ENCODE peak calls at places on chromosomes 16 and 17, in six cellular contexts. One of them, this sample, is unnamed.

GRCh38 chr16:50479771-50480170 is 68.4 kb upstream of the NKD1 start:
- DNase-seq in stimulated activated CD8-positive, alpha-beta memory T cell treated with anti-CD3 and anti-CD28 coated beads, Interleukin-4, amount 100 ng/mL, for 24 hours: no peak
- DNase-seq in left cardiac atrium: no peak
- DNase-seq in T-helper 17 cell: no peak
- DNase-seq in neural crest cell: no peak
- DNase-seq in GOT3: no peak
- DNase-seq in this sample: no peak

GRCh38 chr17:47879028-47879585 is 16.9 kb upstream of the SP2 start:
- DNase-seq in stimulated activated CD8-positive, alpha-beta memory T cell treated with anti-CD3 and anti-CD28 coated beads, Interleukin-4, amount 100 ng/mL, for 24 hours: no peak
- DNase-seq in left cardiac atrium: no peak
- DNase-seq in T-helper 17 cell: no peak
- DNase-seq in neural crest cell: no peak
- DNase-seq in GOT3: no peak
- DNase-seq in this sample: peak

GRCh38 chr17:78993241-78993956 is 13.7 kb upstream of the LGALS3BP start:
- DNase-seq in stimulated activated CD8-positive, alpha-beta memory T cell treated with anti-CD3 and anti-CD28 coated beads, Interleukin-4, amount 100 ng/mL, for 24 hours: peak
- DNase-seq in left cardiac atrium: peak
- DNase-seq in T-helper 17 cell: peak
- DNase-seq in neural crest cell: peak
- DNase-seq in GOT3: no peak
- DNase-seq in this sample: peak

GRCh38 chr17:39809221-39809620 is 54.9 kb downstream of the IKZF3 start:
- DNase-seq in stimulated activated CD8-positive, alpha-beta memory T cell treated with anti-CD3 and anti-CD28 coated beads, Interleukin-4, amount 100 ng/mL, for 24 hours: no peak
- DNase-seq in left cardiac atrium: no peak
- DNase-seq in T-helper 17 cell: no peak
- DNase-seq in neural crest cell: no peak
- DNase-seq in GOT3: no peak
- DNase-seq in this sample: no peak

GRCh38 chr16:67198238-67198734 is 645 bp upstream of the ELMO3 start:
- DNase-seq in stimulated activated CD8-positive, alpha-beta memory T cell treated with anti-CD3 and anti-CD28 coated beads, Interleukin-4, amount 100 ng/mL, for 24 hours: no peak
- DNase-seq in left cardiac atrium: peak
- DNase-seq in T-helper 17 cell: no peak
- DNase-seq in neural crest cell: no peak
- DNase-seq in GOT3: no peak
- DNase-seq in this sample: peak

GRCh38 chr16:27969574-27969973 is 93.9 kb downstream of the GSG1L start:
- DNase-seq in stimulated activated CD8-positive, alpha-beta memory T cell treated with anti-CD3 and anti-CD28 coated beads, Interleukin-4, amount 100 ng/mL, for 24 hours: no peak
- DNase-seq in left cardiac atrium: no peak
- DNase-seq in T-helper 17 cell: no peak
- DNase-seq in neural crest cell: no peak
- DNase-seq in GOT3: no peak
- DNase-seq in this sample: no peak

GRCh38 chr17:43015579-43015978 is 6.6 kb downstream of the VAT1 start:
- DNase-seq in stimulated activated CD8-positive, alpha-beta memory T cell treated with anti-CD3 and anti-CD28 coated beads, Interleukin-4, amount 100 ng/mL, for 24 hours: no peak
- DNase-seq in left cardiac atrium: peak
- DNase-seq in T-helper 17 cell: no peak
- DNase-seq in neural crest cell: no peak
- DNase-seq in GOT3: no peak
- DNase-seq in this sample: no peak

GRCh38 chr17:47733414-47734288 is 615 bp downstream of the TBX21 start:
- DNase-seq in stimulated activated CD8-positive, alpha-beta memory T cell treated with anti-CD3 and anti-CD28 coated beads, Interleukin-4, amount 100 ng/mL, for 24 hours: no peak
- DNase-seq in left cardiac atrium: no peak
- DNase-seq in T-helper 17 cell: no peak
- DNase-seq in neural crest cell: no peak
- DNase-seq in GOT3: no peak
- DNase-seq in this sample: no peak

GRCh38 chr17:36849871-36850348 is 87.4 kb upstream of the LHX1 start:
- DNase-seq in stimulated activated CD8-positive, alpha-beta memory T cell treated with anti-CD3 and anti-CD28 coated beads, Interleukin-4, amount 100 ng/mL, for 24 hours: peak
- DNase-seq in left cardiac atrium: no peak
- DNase-seq in T-helper 17 cell: no peak
- DNase-seq in neural crest cell: no peak
- DNase-seq in GOT3: no peak
- DNase-seq in this sample: peak

GRCh38 chr17:51428668-51429486 is 168.5 kb downstream of the UTP18 start:
- DNase-seq in stimulated activated CD8-positive, alpha-beta memory T cell treated with anti-CD3 and anti-CD28 coated beads, Interleukin-4, amount 100 ng/mL, for 24 hours: no peak
- DNase-seq in left cardiac atrium: peak
- DNase-seq in T-helper 17 cell: no peak
- DNase-seq in neural crest cell: no peak
- DNase-seq in GOT3: no peak
- DNase-seq in this sample: no peak

GRCh38 chr17:34234616-34235015 is 20.5 kb upstream of the CCL2 start:
- DNase-seq in stimulated activated CD8-positive, alpha-beta memory T cell treated with anti-CD3 and anti-CD28 coated beads, Interleukin-4, amount 100 ng/mL, for 24 hours: no peak
- DNase-seq in left cardiac atrium: no peak
- DNase-seq in T-helper 17 cell: no peak
- DNase-seq in neural crest cell: no peak
- DNase-seq in GOT3: no peak
- DNase-seq in this sample: no peak

GRCh38 chr16:935684-936083 is 35.1 kb downstream of the LMF1 start:
- DNase-seq in stimulated activated CD8-positive, alpha-beta memory T cell treated with anti-CD3 and anti-CD28 coated beads, Interleukin-4, amount 100 ng/mL, for 24 hours: no peak
- DNase-seq in left cardiac atrium: no peak
- DNase-seq in T-helper 17 cell: no peak
- DNase-seq in neural crest cell: no peak
- DNase-seq in GOT3: no peak
- DNase-seq in this sample: no peak

GRCh38 chr17:34154916-34155730 is 100.0 kb upstream of the CCL2 start:
- DNase-seq in stimulated activated CD8-positive, alpha-beta memory T cell treated with anti-CD3 and anti-CD28 coated beads, Interleukin-4, amount 100 ng/mL, for 24 hours: no peak
- DNase-seq in left cardiac atrium: no peak
- DNase-seq in T-helper 17 cell: no peak
- DNase-seq in neural crest cell: no peak
- DNase-seq in GOT3: no peak
- DNase-seq in this sample: no peak

GRCh38 chr16:86809458-86809955 is 231.2 kb downstream of the FOXL1 start:
- DNase-seq in stimulated activated CD8-positive, alpha-beta memory T cell treated with anti-CD3 and anti-CD28 coated beads, Interleukin-4, amount 100 ng/mL, for 24 hours: no peak
- DNase-seq in left cardiac atrium: no peak
- DNase-seq in T-helper 17 cell: no peak
- DNase-seq in neural crest cell: no peak
- DNase-seq in GOT3: no peak
- DNase-seq in this sample: peak

GRCh38 chr17:58759522-58759921 is 3.9 kb downstream of the PPM1E start:
- DNase-seq in stimulated activated CD8-positive, alpha-beta memory T cell treated with anti-CD3 and anti-CD28 coated beads, Interleukin-4, amount 100 ng/mL, for 24 hours: no peak
- DNase-seq in left cardiac atrium: no peak
- DNase-seq in T-helper 17 cell: no peak
- DNase-seq in neural crest cell: no peak
- DNase-seq in GOT3: no peak
- DNase-seq in this sample: no peak

GRCh38 chr16:23506606-23506994 is 3.7 kb downstream of the GGA2 start:
- DNase-seq in stimulated activated CD8-positive, alpha-beta memory T cell treated with anti-CD3 and anti-CD28 coated beads, Interleukin-4, amount 100 ng/mL, for 24 hours: no peak
- DNase-seq in left cardiac atrium: no peak
- DNase-seq in T-helper 17 cell: no peak
- DNase-seq in neural crest cell: no peak
- DNase-seq in GOT3: no peak
- DNase-seq in this sample: no peak

GRCh38 chr16:626787-627457 is 3.9 kb upstream of the WFIKKN1 start:
- DNase-seq in stimulated activated CD8-positive, alpha-beta memory T cell treated with anti-CD3 and anti-CD28 coated beads, Interleukin-4, amount 100 ng/mL, for 24 hours: no peak
- DNase-seq in left cardiac atrium: peak
- DNase-seq in T-helper 17 cell: no peak
- DNase-seq in neural crest cell: no peak
- DNase-seq in GOT3: peak
- DNase-seq in this sample: peak

GRCh38 chr17:4195306-4195705 is 52.3 kb downstream of the CYB5D2 start:
- DNase-seq in stimulated activated CD8-positive, alpha-beta memory T cell treated with anti-CD3 and anti-CD28 coated beads, Interleukin-4, amount 100 ng/mL, for 24 hours: no peak
- DNase-seq in left cardiac atrium: no peak
- DNase-seq in T-helper 17 cell: no peak
- DNase-seq in neural crest cell: no peak
- DNase-seq in GOT3: no peak
- DNase-seq in this sample: no peak

GRCh38 chr17:71649986-71650385 is 470.8 kb upstream of the SOX9 start:
- DNase-seq in stimulated activated CD8-positive, alpha-beta memory T cell treated with anti-CD3 and anti-CD28 coated beads, Interleukin-4, amount 100 ng/mL, for 24 hours: no peak
- DNase-seq in left cardiac atrium: no peak
- DNase-seq in T-helper 17 cell: no peak
- DNase-seq in neural crest cell: no peak
- DNase-seq in GOT3: no peak
- DNase-seq in this sample: peak

GRCh38 chr16:4344659-4345438 is 6.3 kb downstream of the PAM16 start:
- DNase-seq in stimulated activated CD8-positive, alpha-beta memory T cell treated with anti-CD3 and anti-CD28 coated beads, Interleukin-4, amount 100 ng/mL, for 24 hours: no peak
- DNase-seq in left cardiac atrium: no peak
- DNase-seq in T-helper 17 cell: no peak
- DNase-seq in neural crest cell: no peak
- DNase-seq in GOT3: no peak
- DNase-seq in this sample: no peak

GRCh38 chr17:56165017-56165720 is 11.9 kb downstream of the ANKFN1 start:
- DNase-seq in stimulated activated CD8-positive, alpha-beta memory T cell treated with anti-CD3 and anti-CD28 coated beads, Interleukin-4, amount 100 ng/mL, for 24 hours: no peak
- DNase-seq in left cardiac atrium: no peak
- DNase-seq in T-helper 17 cell: no peak
- DNase-seq in neural crest cell: no peak
- DNase-seq in GOT3: no peak
- DNase-seq in this sample: no peak

GRCh38 chr17:49063652-49064051 is 66.5 kb downstream of the IGF2BP1 start:
- DNase-seq in stimulated activated CD8-positive, alpha-beta memory T cell treated with anti-CD3 and anti-CD28 coated beads, Interleukin-4, amount 100 ng/mL, for 24 hours: no peak
- DNase-seq in left cardiac atrium: no peak
- DNase-seq in T-helper 17 cell: no peak
- DNase-seq in neural crest cell: no peak
- DNase-seq in GOT3: no peak
- DNase-seq in this sample: no peak

GRCh38 chr16:58679763-58680162 is 4.8 kb downstream of the SLC38A7 start:
- DNase-seq in stimulated activated CD8-positive, alpha-beta memory T cell treated with anti-CD3 and anti-CD28 coated beads, Interleukin-4, amount 100 ng/mL, for 24 hours: no peak
- DNase-seq in left cardiac atrium: no peak
- DNase-seq in T-helper 17 cell: no peak
- DNase-seq in neural crest cell: no peak
- DNase-seq in GOT3: no peak
- DNase-seq in this sample: no peak

GRCh38 chr17:50146230-50146926 is 4.1 kb downstream of the PPP1R9B start:
- DNase-seq in stimulated activated CD8-positive, alpha-beta memory T cell treated with anti-CD3 and anti-CD28 coated beads, Interleukin-4, amount 100 ng/mL, for 24 hours: no peak
- DNase-seq in left cardiac atrium: no peak
- DNase-seq in T-helper 17 cell: no peak
- DNase-seq in neural crest cell: no peak
- DNase-seq in GOT3: no peak
- DNase-seq in this sample: no peak

GRCh38 chr17:29619251-29619650 is 3.5 kb downstream of the CORO6 start:
- DNase-seq in stimulated activated CD8-positive, alpha-beta memory T cell treated with anti-CD3 and anti-CD28 coated beads, Interleukin-4, amount 100 ng/mL, for 24 hours: no peak
- DNase-seq in left cardiac atrium: peak
- DNase-seq in T-helper 17 cell: no peak
- DNase-seq in neural crest cell: no peak
- DNase-seq in GOT3: no peak
- DNase-seq in this sample: peak

GRCh38 chr16:30444231-30445148 is 1.2 kb downstream of the SEPHS2 start:
- DNase-seq in stimulated activated CD8-positive, alpha-beta memory T cell treated with anti-CD3 and anti-CD28 coated beads, Interleukin-4, amount 100 ng/mL, for 24 hours: no peak
- DNase-seq in left cardiac atrium: no peak
- DNase-seq in T-helper 17 cell: no peak
- DNase-seq in neural crest cell: no peak
- DNase-seq in GOT3: no peak
- DNase-seq in this sample: no peak

GRCh38 chr16:30179195-30179594 is 4.2 kb upstream of the CORO1A start:
- DNase-seq in stimulated activated CD8-positive, alpha-beta memory T cell treated with anti-CD3 and anti-CD28 coated beads, Interleukin-4, amount 100 ng/mL, for 24 hours: no peak
- DNase-seq in left cardiac atrium: no peak
- DNase-seq in T-helper 17 cell: no peak
- DNase-seq in neural crest cell: no peak
- DNase-seq in GOT3: no peak
- DNase-seq in this sample: no peak

GRCh38 chr16:30092373-30093010 is 768 bp upstream of the TBX6 start:
- DNase-seq in stimulated activated CD8-positive, alpha-beta memory T cell treated with anti-CD3 and anti-CD28 coated beads, Interleukin-4, amount 100 ng/mL, for 24 hours: peak
- DNase-seq in left cardiac atrium: peak
- DNase-seq in T-helper 17 cell: peak
- DNase-seq in neural crest cell: peak
- DNase-seq in GOT3: no peak
- DNase-seq in this sample: peak

GRCh38 chr17:34299918-34300600 is 14.5 kb downstream of the CCL11 start:
- DNase-seq in stimulated activated CD8-positive, alpha-beta memory T cell treated with anti-CD3 and anti-CD28 coated beads, Interleukin-4, amount 100 ng/mL, for 24 hours: no peak
- DNase-seq in left cardiac atrium: no peak
- DNase-seq in T-helper 17 cell: no peak
- DNase-seq in neural crest cell: no peak
- DNase-seq in GOT3: no peak
- DNase-seq in this sample: peak

GRCh38 chr17:47287639-47288038 is 34.0 kb downstream of the ITGB3 start:
- DNase-seq in stimulated activated CD8-positive, alpha-beta memory T cell treated with anti-CD3 and anti-CD28 coated beads, Interleukin-4, amount 100 ng/mL, for 24 hours: no peak
- DNase-seq in left cardiac atrium: no peak
- DNase-seq in T-helper 17 cell: no peak
- DNase-seq in neural crest cell: no peak
- DNase-seq in GOT3: no peak
- DNase-seq in this sample: no peak

GRCh38 chr17:80227666-80228065 is 7.4 kb downstream of the SLC26A11 start:
- DNase-seq in stimulated activated CD8-positive, alpha-beta memory T cell treated with anti-CD3 and anti-CD28 coated beads, Interleukin-4, amount 100 ng/mL, for 24 hours: no peak
- DNase-seq in left cardiac atrium: no peak
- DNase-seq in T-helper 17 cell: no peak
- DNase-seq in neural crest cell: no peak
- DNase-seq in GOT3: no peak
- DNase-seq in this sample: no peak

GRCh38 chr17:1030684-1031557 is 34.0 kb downstream of the TIMM22 start:
- DNase-seq in stimulated activated CD8-positive, alpha-beta memory T cell treated with anti-CD3 and anti-CD28 coated beads, Interleukin-4, amount 100 ng/mL, for 24 hours: no peak
- DNase-seq in left cardiac atrium: peak
- DNase-seq in T-helper 17 cell: no peak
- DNase-seq in neural crest cell: no peak
- DNase-seq in GOT3: no peak
- DNase-seq in this sample: no peak

GRCh38 chr16:24728011-24728410 is 1.4 kb upstream of the TNRC6A start:
- DNase-seq in stimulated activated CD8-positive, alpha-beta memory T cell treated with anti-CD3 and anti-CD28 coated beads, Interleukin-4, amount 100 ng/mL, for 24 hours: no peak
- DNase-seq in left cardiac atrium: no peak
- DNase-seq in T-helper 17 cell: no peak
- DNase-seq in neural crest cell: no peak
- DNase-seq in GOT3: no peak
- DNase-seq in this sample: no peak

GRCh38 chr16:75780669-75781068 is 54.4 kb upstream of the CPHXL start:
- DNase-seq in stimulated activated CD8-positive, alpha-beta memory T cell treated with anti-CD3 and anti-CD28 coated beads, Interleukin-4, amount 100 ng/mL, for 24 hours: no peak
- DNase-seq in left cardiac atrium: no peak
- DNase-seq in T-helper 17 cell: no peak
- DNase-seq in neural crest cell: no peak
- DNase-seq in GOT3: no peak
- DNase-seq in this sample: no peak

GRCh38 chr16:28182183-28182582 is 29.6 kb downstream of the XPO6 start:
- DNase-seq in stimulated activated CD8-positive, alpha-beta memory T cell treated with anti-CD3 and anti-CD28 coated beads, Interleukin-4, amount 100 ng/mL, for 24 hours: peak
- DNase-seq in left cardiac atrium: no peak
- DNase-seq in T-helper 17 cell: no peak
- DNase-seq in neural crest cell: no peak
- DNase-seq in GOT3: no peak
- DNase-seq in this sample: peak

GRCh38 chr16:89315791-89316581 is 98.5 kb downstream of the ZNF778 start:
- DNase-seq in stimulated activated CD8-positive, alpha-beta memory T cell treated with anti-CD3 and anti-CD28 coated beads, Interleukin-4, amount 100 ng/mL, for 24 hours: peak
- DNase-seq in left cardiac atrium: peak
- DNase-seq in T-helper 17 cell: peak
- DNase-seq in neural crest cell: no peak
- DNase-seq in GOT3: no peak
- DNase-seq in this sample: peak

GRCh38 chr17:2710804-2711607 is 558 bp downstream of the CLUH start:
- DNase-seq in stimulated activated CD8-positive, alpha-beta memory T cell treated with anti-CD3 and anti-CD28 coated beads, Interleukin-4, amount 100 ng/mL, for 24 hours: no peak
- DNase-seq in left cardiac atrium: peak
- DNase-seq in T-helper 17 cell: no peak
- DNase-seq in neural crest cell: no peak
- DNase-seq in GOT3: no peak
- DNase-seq in this sample: peak